ENCODE peak calls at places on chromosomes 16 and 17, in four cellular contexts. One of them, this sample, is unnamed.

GRCh38 chr16:50637716-50638602 is 43.2 kb downstream of the SNX20 start:
- DNase-seq in HepG2: no peak
- DNase-seq in K562: no peak
- DNase-seq in GM12878: no peak
- DNase-seq in this sample: no peak

GRCh38 chr17:11296994-11297393 is 56.0 kb downstream of the SHISA6 start:
- DNase-seq in K562: no peak
- DNase-seq in HepG2: peak
- DNase-seq in GM12878: no peak
- DNase-seq in this sample: no peak

GRCh38 chr16:29951966-29952365 is 9.9 kb upstream of the TMEM219 start:
- DNase-seq in HepG2: no peak
- DNase-seq in K562: no peak
- DNase-seq in GM12878: no peak
- DNase-seq in this sample: no peak

GRCh38 chr17:41571561-41572434 is at the start of gene KRT9:
- DNase-seq in HepG2: no peak
- DNase-seq in K562: no peak
- DNase-seq in GM12878: no peak
- DNase-seq in this sample: no peak

GRCh38 chr17:81282141-81282540 is 13.0 kb downstream of the SLC38A10 start:
- DNase-seq in HepG2: no peak
- DNase-seq in K562: no peak
- DNase-seq in GM12878: no peak
- DNase-seq in this sample: no peak

GRCh38 chr17:2792541-2793169 is 3.6 kb upstream of the RAP1GAP2 start:
- DNase-seq in K562: no peak
- DNase-seq in GM12878: no peak
- DNase-seq in HepG2: no peak
- DNase-seq in this sample: no peak

GRCh38 chr17:58184308-58184985 is 8.1 kb upstream of the EPX start:
- DNase-seq in K562: peak
- DNase-seq in HepG2: no peak
- DNase-seq in GM12878: no peak
- DNase-seq in this sample: peak

GRCh38 chr17:34416116-34416515 is 53.1 kb upstream of the CCL1 start:
- DNase-seq in HepG2: no peak
- DNase-seq in K562: no peak
- DNase-seq in GM12878: no peak
- DNase-seq in this sample: no peak

GRCh38 chr17:72947475-72947874 is 145.0 kb downstream of the SLC39A11 start:
- DNase-seq in HepG2: no peak
- DNase-seq in GM12878: no peak
- DNase-seq in K562: no peak
- DNase-seq in this sample: no peak

GRCh38 chr17:79202476-79202875 is 127.9 kb downstream of the ENGASE start:
- DNase-seq in HepG2: no peak
- DNase-seq in GM12878: no peak
- DNase-seq in K562: no peak
- DNase-seq in this sample: no peak

GRCh38 chr17:82702161-82702932 is 3.8 kb upstream of the RAB40B start:
- DNase-seq in HepG2: no peak
- DNase-seq in GM12878: no peak
- DNase-seq in K562: no peak
- DNase-seq in this sample: no peak

GRCh38 chr17:34307110-34307509 is 12.1 kb upstream of the CCL8 start:
- DNase-seq in HepG2: no peak
- DNase-seq in GM12878: no peak
- DNase-seq in K562: no peak
- DNase-seq in this sample: no peak

GRCh38 chr17:37818689-37819088 is 73.8 kb upstream of the HNF1B start:
- DNase-seq in HepG2: no peak
- DNase-seq in GM12878: no peak
- DNase-seq in K562: no peak
- DNase-seq in this sample: no peak

DNA sequence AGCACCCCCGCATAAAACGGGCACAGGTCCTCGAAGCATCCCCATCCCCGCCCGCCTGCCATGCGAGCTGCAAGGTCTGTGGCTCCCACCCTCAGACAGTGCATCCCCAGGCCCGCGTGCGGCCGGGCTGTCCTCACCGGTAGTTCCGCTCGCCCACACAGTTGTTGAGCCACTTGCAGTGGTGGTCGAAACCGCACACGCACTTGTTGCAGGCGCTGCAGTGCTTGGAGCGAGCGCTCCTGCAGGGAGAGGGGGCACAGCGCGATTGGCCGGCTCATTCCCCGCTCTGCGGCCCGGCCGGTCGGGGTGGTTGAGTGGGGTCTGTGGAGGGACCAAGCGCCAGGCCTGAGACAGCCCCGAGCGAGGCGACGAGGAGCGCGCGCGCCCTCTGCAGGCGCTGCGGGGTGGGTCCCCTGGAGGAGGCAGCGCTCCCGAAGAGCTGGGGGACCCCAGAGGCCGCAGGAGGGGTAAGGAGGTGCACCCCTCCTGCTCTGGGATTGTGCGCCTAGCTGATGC is 6.0 kb upstream of the TPPP3 start:
- DNase-seq in GM12878: no peak
- DNase-seq in HepG2: no peak
- DNase-seq in K562: peak
- DNase-seq in this sample: no peak
- TF ChIP-seq SP1 in GM12878: no peak
- TF ChIP-seq SP1 in HepG2: no peak
- TF ChIP-seq SP1 in K562: peak
- TF ChIP-seq SP1 in this sample: no peak

DNA sequence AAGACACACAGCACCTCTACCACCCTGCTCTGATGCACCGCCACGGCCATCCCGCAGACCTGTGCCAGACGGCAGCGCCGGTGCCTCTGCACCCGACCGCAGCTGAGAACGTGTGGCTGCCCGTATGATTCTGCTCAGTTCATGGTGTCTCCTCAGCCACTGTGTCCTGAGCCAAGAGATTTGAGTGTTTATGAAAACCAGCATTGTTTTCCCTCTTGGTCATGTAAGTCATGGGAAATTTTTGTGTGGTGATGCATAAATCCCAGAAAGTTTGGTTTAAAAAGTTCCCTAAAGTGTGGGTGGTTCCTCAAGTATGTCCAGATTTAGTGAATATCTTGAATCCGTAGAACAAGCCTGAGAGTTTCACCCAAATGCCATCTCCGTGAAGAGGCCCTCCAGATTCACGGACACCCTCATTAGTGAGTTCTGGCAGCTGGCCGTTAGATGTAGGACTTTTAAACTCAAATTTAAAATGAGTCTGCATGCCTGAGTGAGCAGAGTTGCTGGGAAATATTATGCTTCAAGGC is 57.6 kb downstream of the CDRT4 start:
- DNase-seq in K562: no peak
- DNase-seq in GM12878: no peak
- DNase-seq in HepG2: no peak
- DNase-seq in this sample: no peak
- TF ChIP-seq FOXM1 in K562: no peak
- TF ChIP-seq FOXM1 in GM12878: no peak
- TF ChIP-seq FOXM1 in HepG2: no peak
- TF ChIP-seq FOXM1 in this sample: no peak

GRCh38 chr17:5610956-5611355 is 26.6 kb upstream of the NLRP1 start:
- DNase-seq in K562: no peak
- DNase-seq in HepG2: no peak
- DNase-seq in GM12878: no peak
- DNase-seq in this sample: no peak
- TF ChIP-seq FOXK2 in K562: no peak
- TF ChIP-seq FOXK2 in HepG2: no peak
- TF ChIP-seq FOXK2 in GM12878: no peak
- TF ChIP-seq FOXK2 in this sample: no peak

DNA sequence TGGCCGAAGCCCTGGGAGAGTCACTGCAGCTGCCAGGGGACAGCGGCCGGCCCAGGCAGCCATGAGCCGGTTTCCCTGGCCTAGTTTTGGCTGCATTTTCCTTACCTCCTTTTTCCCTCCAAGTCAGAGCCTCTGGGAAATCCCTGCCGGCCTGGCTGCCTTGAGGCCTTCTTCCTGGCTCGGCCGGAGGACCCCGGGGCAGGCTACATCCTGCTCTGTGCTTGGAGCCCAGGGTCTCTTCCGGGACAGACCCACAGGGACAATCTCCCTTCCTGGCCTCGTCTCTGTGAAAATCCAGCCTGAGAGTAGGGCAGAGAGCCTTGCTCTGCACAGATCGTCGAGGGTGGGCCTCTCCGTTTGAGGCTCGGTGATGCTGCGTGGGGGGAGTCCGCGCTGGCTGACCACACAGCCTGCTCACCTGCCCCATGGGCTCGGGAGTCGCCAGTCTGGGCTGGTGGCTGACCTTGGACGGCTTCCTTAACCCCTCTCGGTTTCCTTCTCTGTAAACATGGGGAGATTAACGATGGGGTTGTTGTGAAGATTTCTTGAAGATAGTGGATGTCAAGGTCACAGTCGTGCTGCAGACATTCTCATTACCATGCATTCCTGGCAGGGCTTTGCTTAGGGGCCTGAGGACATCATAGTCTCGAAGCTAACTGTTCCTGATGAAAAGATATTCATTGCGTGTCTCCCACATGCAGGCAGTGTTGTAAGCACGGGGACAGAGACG is 34.8 kb upstream of the CIBAR2 start:
- DNase-seq in K562: no peak
- DNase-seq in GM12878: no peak
- DNase-seq in HepG2: no peak
- DNase-seq in this sample: no peak
- TF ChIP-seq SP1 in K562: no peak
- TF ChIP-seq SP1 in GM12878: no peak
- TF ChIP-seq SP1 in HepG2: no peak
- TF ChIP-seq SP1 in this sample: no peak

GRCh38 chr17:48001187-48001586 is 30.3 kb downstream of the CDK5RAP3 start:
- DNase-seq in GM12878: no peak
- DNase-seq in K562: no peak
- DNase-seq in HepG2: no peak
- DNase-seq in this sample: no peak

GRCh38 chr17:48004973-48005372 is 32.6 kb downstream of the COPZ2 start:
- DNase-seq in GM12878: no peak
- DNase-seq in HepG2: no peak
- DNase-seq in K562: no peak
- DNase-seq in this sample: no peak

GRCh38 chr17:48002920-48003685 is 32.2 kb downstream of the CDK5RAP3 start:
- DNase-seq in GM12878: no peak
- DNase-seq in K562: no peak
- DNase-seq in HepG2: no peak
- DNase-seq in this sample: no peak

GRCh38 chr17:48003686-48004120 is 32.8 kb downstream of the CDK5RAP3 start:
- DNase-seq in GM12878: no peak
- DNase-seq in HepG2: no peak
- DNase-seq in K562: no peak
- DNase-seq in this sample: no peak

DNA sequence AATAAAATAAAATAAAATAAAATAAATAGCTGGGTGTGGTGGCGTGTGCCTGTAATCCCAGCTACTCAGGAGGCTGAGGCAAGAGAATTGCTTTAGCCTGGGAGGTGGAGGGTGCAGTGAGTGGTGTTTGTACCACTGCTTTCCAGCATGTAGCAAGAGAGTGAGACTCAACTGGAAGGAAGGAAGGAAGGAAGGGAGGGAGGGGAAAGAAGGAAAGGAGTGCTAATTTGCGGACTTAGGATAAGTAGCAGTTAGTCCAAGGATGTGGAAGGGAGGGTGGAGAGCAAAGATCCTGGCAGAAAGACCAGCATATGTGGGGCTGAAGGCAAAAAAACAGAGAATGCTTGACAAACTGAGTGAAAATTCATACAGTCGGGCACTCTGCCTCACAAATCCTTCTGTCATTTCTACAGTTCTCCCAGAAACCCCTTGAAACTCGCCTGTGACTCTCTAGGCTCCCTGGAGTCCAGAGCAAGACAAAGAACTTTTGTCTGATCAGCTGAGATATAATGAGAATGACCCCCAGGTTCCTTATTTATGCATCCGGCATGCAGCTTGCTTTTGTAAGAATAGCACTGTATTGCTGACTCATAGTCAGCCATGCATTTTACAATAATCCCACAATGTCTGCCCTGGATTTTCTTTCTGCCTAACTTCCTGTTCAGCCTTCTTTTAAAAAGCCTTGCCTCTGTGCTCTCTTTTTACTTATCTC is 31.5 kb downstream of the CDK5RAP3 start:
- DNase-seq in HepG2: peak
- DNase-seq in K562: peak
- DNase-seq in GM12878: peak
- DNase-seq in this sample: no peak
- TF ChIP-seq FOXM1 in HepG2: no peak
- TF ChIP-seq FOXM1 in K562: no peak
- TF ChIP-seq FOXM1 in GM12878: no peak
- TF ChIP-seq FOXM1 in this sample: no peak

DNA sequence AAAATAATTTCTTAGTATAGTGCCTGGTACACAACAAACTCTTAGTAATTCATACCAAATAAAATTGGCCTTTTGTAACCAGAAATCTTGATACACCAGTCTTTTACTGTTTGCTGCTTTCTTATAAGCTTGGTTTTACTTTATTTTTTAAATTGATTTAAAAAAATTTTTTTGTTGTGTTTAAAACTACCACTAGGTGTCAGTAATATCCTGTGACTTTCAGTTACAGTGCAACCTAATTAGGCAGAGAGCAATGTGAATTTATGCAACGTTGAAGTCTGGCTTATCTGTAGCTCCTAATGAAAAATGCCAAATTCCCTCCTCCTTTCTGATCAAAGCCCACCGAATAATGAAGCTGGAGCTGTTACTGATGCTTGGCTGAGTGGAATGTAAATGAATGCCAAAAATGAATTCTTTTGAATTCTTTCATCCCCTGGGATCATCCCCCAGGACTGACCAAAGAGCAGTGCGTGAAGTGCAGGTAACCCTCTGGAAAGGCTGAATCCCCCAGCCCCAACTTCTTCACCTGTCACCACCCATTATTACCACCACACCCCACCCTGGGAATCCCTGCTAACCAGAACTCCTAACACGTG is 3.8 kb downstream of the ERCC4 start:
- DNase-seq in GM12878: peak
- DNase-seq in K562: peak
- DNase-seq in HepG2: peak
- DNase-seq in this sample: peak
- TF ChIP-seq FOXK2 in GM12878: no peak
- TF ChIP-seq FOXK2 in K562: no peak
- TF ChIP-seq FOXK2 in HepG2: no peak
- TF ChIP-seq FOXK2 in this sample: no peak

GRCh38 chr17:49565948-49566491 is 9.7 kb upstream of the NXPH3 start:
- DNase-seq in HepG2: no peak
- DNase-seq in K562: no peak
- DNase-seq in GM12878: no peak
- DNase-seq in this sample: no peak
- TF ChIP-seq SP1 in HepG2: no peak
- TF ChIP-seq SP1 in K562: no peak
- TF ChIP-seq SP1 in GM12878: no peak
- TF ChIP-seq SP1 in this sample: no peak

GRCh38 chr16:65318590-65319267 is 196.9 kb upstream of the CDH11 start:
- DNase-seq in K562: no peak
- DNase-seq in HepG2: no peak
- DNase-seq in GM12878: no peak
- DNase-seq in this sample: no peak
- TF ChIP-seq FOXM1 in K562: no peak
- TF ChIP-seq FOXM1 in HepG2: no peak
- TF ChIP-seq FOXM1 in GM12878: no peak
- TF ChIP-seq FOXM1 in this sample: no peak

GRCh38 chr16:57372372-57373116 is at the start of gene CX3CL1:
- DNase-seq in K562: no peak
- DNase-seq in GM12878: no peak
- DNase-seq in HepG2: peak
- DNase-seq in this sample: no peak
- TF ChIP-seq FOXK2 in K562: no peak
- TF ChIP-seq FOXK2 in GM12878: no peak
- TF ChIP-seq FOXK2 in HepG2: peak
- TF ChIP-seq FOXK2 in this sample: no peak